ENCODE peak calls at places on chromosomes 4 and X, in six cellular contexts. One of them, this sample, is unnamed.

GRCh38 chr4:117957570-117957969 is 76.7 kb upstream of the NDST3 start:
- DNase-seq in sigmoid colon: no peak
- DNase-seq in spleen: no peak
- DNase-seq in mammary epithelial cell: no peak
- DNase-seq in ovary: no peak
- DNase-seq in heart left ventricle: no peak
- DNase-seq in this sample: no peak

GRCh38 chrX:153845842-153846241 is 15.5 kb upstream of the PDZD4 start:
- DNase-seq in sigmoid colon: no peak
- DNase-seq in spleen: no peak
- DNase-seq in mammary epithelial cell: peak
- DNase-seq in ovary: no peak
- DNase-seq in heart left ventricle: no peak
- DNase-seq in this sample: no peak

GRCh38 chrX:40074080-40074958 is 23.4 kb downstream of the BCOR start:
- DNase-seq in sigmoid colon: no peak
- DNase-seq in spleen: peak
- DNase-seq in mammary epithelial cell: no peak
- DNase-seq in ovary: no peak
- DNase-seq in heart left ventricle: no peak
- DNase-seq in this sample: no peak

GRCh38 chrX:150032742-150033141 is 94.5 kb upstream of the EOLA2 start:
- DNase-seq in sigmoid colon: no peak
- DNase-seq in spleen: no peak
- DNase-seq in mammary epithelial cell: peak
- DNase-seq in ovary: no peak
- DNase-seq in heart left ventricle: no peak
- DNase-seq in this sample: no peak

GRCh38 chr4:169071781-169072180 is 61.7 kb upstream of the CBR4 start:
- DNase-seq in sigmoid colon: no peak
- DNase-seq in spleen: no peak
- DNase-seq in mammary epithelial cell: no peak
- DNase-seq in ovary: no peak
- DNase-seq in heart left ventricle: no peak
- DNase-seq in this sample: no peak

GRCh38 chrX:74272230-74272629 is 31.8 kb upstream of the ZCCHC13 start:
- DNase-seq in sigmoid colon: no peak
- DNase-seq in spleen: no peak
- DNase-seq in mammary epithelial cell: no peak
- DNase-seq in ovary: no peak
- DNase-seq in heart left ventricle: no peak
- DNase-seq in this sample: no peak

GRCh38 chrX:53089224-53089842 is 4.6 kb upstream of the KANTR start:
- DNase-seq in sigmoid colon: peak
- DNase-seq in spleen: peak
- DNase-seq in mammary epithelial cell: peak
- DNase-seq in ovary: peak
- DNase-seq in heart left ventricle: peak
- DNase-seq in this sample: no peak

GRCh38 chr4:148007303-148007702 is 275.4 kb downstream of the ARHGAP10 start:
- DNase-seq in sigmoid colon: peak
- DNase-seq in spleen: no peak
- DNase-seq in mammary epithelial cell: peak
- DNase-seq in ovary: peak
- DNase-seq in heart left ventricle: no peak
- DNase-seq in this sample: no peak

GRCh38 chr4:33883111-33883510 is 2361.2 kb downstream of the ARAP2 start:
- DNase-seq in sigmoid colon: no peak
- DNase-seq in spleen: no peak
- DNase-seq in mammary epithelial cell: no peak
- DNase-seq in ovary: no peak
- DNase-seq in heart left ventricle: no peak
- DNase-seq in this sample: no peak

GRCh38 chr4:22179124-22179874 is 230.7 kb upstream of the KCNIP4 start:
- DNase-seq in sigmoid colon: no peak
- DNase-seq in spleen: no peak
- DNase-seq in mammary epithelial cell: peak
- DNase-seq in ovary: no peak
- DNase-seq in heart left ventricle: no peak
- DNase-seq in this sample: no peak

GRCh38 chr4:4384837-4385236 is 2.1 kb upstream of the NSG1 start:
- DNase-seq in sigmoid colon: no peak
- DNase-seq in spleen: no peak
- DNase-seq in mammary epithelial cell: peak
- DNase-seq in ovary: no peak
- DNase-seq in heart left ventricle: no peak
- DNase-seq in this sample: no peak

GRCh38 chr4:147312376-147313046 is 168.4 kb upstream of the EDNRA start:
- DNase-seq in sigmoid colon: no peak
- DNase-seq in spleen: no peak
- DNase-seq in mammary epithelial cell: no peak
- DNase-seq in ovary: no peak
- DNase-seq in heart left ventricle: no peak
- DNase-seq in this sample: no peak

GRCh38 chr4:6221296-6221850 is 21.0 kb upstream of the JAKMIP1 start:
- DNase-seq in sigmoid colon: peak
- DNase-seq in spleen: no peak
- DNase-seq in mammary epithelial cell: no peak
- DNase-seq in ovary: no peak
- DNase-seq in heart left ventricle: no peak
- DNase-seq in this sample: no peak

GRCh38 chrX:31705816-31706215 is 634.0 kb upstream of the FTHL17 start:
- DNase-seq in sigmoid colon: no peak
- DNase-seq in spleen: no peak
- DNase-seq in mammary epithelial cell: no peak
- DNase-seq in ovary: no peak
- DNase-seq in heart left ventricle: no peak
- DNase-seq in this sample: no peak

GRCh38 chr4:109429545-109429944 is 4.1 kb upstream of the SEC24B start:
- DNase-seq in sigmoid colon: no peak
- DNase-seq in spleen: no peak
- DNase-seq in mammary epithelial cell: no peak
- DNase-seq in ovary: no peak
- DNase-seq in heart left ventricle: no peak
- DNase-seq in this sample: no peak

GRCh38 chr4:10204401-10205058 is 87.9 kb upstream of the WDR1 start:
- DNase-seq in sigmoid colon: no peak
- DNase-seq in spleen: no peak
- DNase-seq in mammary epithelial cell: no peak
- DNase-seq in ovary: no peak
- DNase-seq in heart left ventricle: peak
- DNase-seq in this sample: no peak

GRCh38 chr4:73707918-73708577 is 32.3 kb upstream of the CXCL8 start:
- DNase-seq in sigmoid colon: peak
- DNase-seq in spleen: no peak
- DNase-seq in mammary epithelial cell: peak
- DNase-seq in ovary: peak
- DNase-seq in heart left ventricle: peak
- DNase-seq in this sample: peak

GRCh38 chr4:123889376-123889945 is 492.9 kb downstream of the SPRY1 start:
- DNase-seq in sigmoid colon: no peak
- DNase-seq in spleen: no peak
- DNase-seq in mammary epithelial cell: peak
- DNase-seq in ovary: no peak
- DNase-seq in heart left ventricle: no peak
- DNase-seq in this sample: no peak

GRCh38 chr4:183591301-183591700 is 67.7 kb downstream of the RWDD4 start:
- DNase-seq in sigmoid colon: no peak
- DNase-seq in spleen: no peak
- DNase-seq in mammary epithelial cell: peak
- DNase-seq in ovary: no peak
- DNase-seq in heart left ventricle: no peak
- DNase-seq in this sample: no peak

GRCh38 chr4:150366487-150366999 is 215.4 kb upstream of the MAB21L2 start:
- DNase-seq in sigmoid colon: no peak
- DNase-seq in spleen: no peak
- DNase-seq in mammary epithelial cell: no peak
- DNase-seq in ovary: no peak
- DNase-seq in heart left ventricle: no peak
- DNase-seq in this sample: no peak

GRCh38 chr4:1725521-1725920 is 4.2 kb downstream of the TACC3 start:
- DNase-seq in sigmoid colon: no peak
- DNase-seq in spleen: peak
- DNase-seq in mammary epithelial cell: no peak
- DNase-seq in ovary: no peak
- DNase-seq in heart left ventricle: no peak
- DNase-seq in this sample: no peak

GRCh38 chr4:162229670-162230069 is 65.9 kb upstream of the FSTL5 start:
- DNase-seq in sigmoid colon: no peak
- DNase-seq in spleen: no peak
- DNase-seq in mammary epithelial cell: peak
- DNase-seq in ovary: no peak
- DNase-seq in heart left ventricle: no peak
- DNase-seq in this sample: no peak

GRCh38 chrX:120514236-120514635 is 45.1 kb upstream of the LAMP2 start:
- DNase-seq in sigmoid colon: no peak
- DNase-seq in spleen: no peak
- DNase-seq in mammary epithelial cell: peak
- DNase-seq in ovary: no peak
- DNase-seq in heart left ventricle: no peak
- DNase-seq in this sample: no peak

GRCh38 chrX:40578039-40578438 is 2.7 kb upstream of the ATP6AP2 start:
- DNase-seq in sigmoid colon: no peak
- DNase-seq in spleen: no peak
- DNase-seq in mammary epithelial cell: no peak
- DNase-seq in ovary: no peak
- DNase-seq in heart left ventricle: no peak
- DNase-seq in this sample: no peak

GRCh38 chrX:152632445-152633097 is 5.1 kb upstream of the GABRQ start:
- DNase-seq in sigmoid colon: no peak
- DNase-seq in spleen: no peak
- DNase-seq in mammary epithelial cell: peak
- DNase-seq in ovary: no peak
- DNase-seq in heart left ventricle: no peak
- DNase-seq in this sample: no peak

GRCh38 chrX:18883961-18884765 is 99.8 kb downstream of the PHKA2 start:
- DNase-seq in sigmoid colon: no peak
- DNase-seq in spleen: peak
- DNase-seq in mammary epithelial cell: no peak
- DNase-seq in ovary: no peak
- DNase-seq in heart left ventricle: no peak
- DNase-seq in this sample: peak
- H3K27ac ChIP-seq in sigmoid colon: no peak
- H3K27ac ChIP-seq in spleen: no peak
- H3K27ac ChIP-seq in mammary epithelial cell: no peak
- H3K27ac ChIP-seq in ovary: no peak
- H3K27ac ChIP-seq in heart left ventricle: peak
- H3K27ac ChIP-seq in this sample: peak

GRCh38 chr4:182531555-182532162 is 288.5 kb downstream of the TENM3 start:
- DNase-seq in sigmoid colon: no peak
- DNase-seq in spleen: no peak
- DNase-seq in mammary epithelial cell: no peak
- DNase-seq in ovary: no peak
- DNase-seq in heart left ventricle: no peak
- DNase-seq in this sample: no peak

GRCh38 chr4:182533948-182534347 is 290.7 kb downstream of the TENM3 start:
- DNase-seq in sigmoid colon: no peak
- DNase-seq in spleen: no peak
- DNase-seq in mammary epithelial cell: peak
- DNase-seq in ovary: no peak
- DNase-seq in heart left ventricle: no peak
- DNase-seq in this sample: no peak

GRCh38 chr4:182536221-182536620 is 293.0 kb downstream of the TENM3 start:
- DNase-seq in sigmoid colon: no peak
- DNase-seq in spleen: no peak
- DNase-seq in mammary epithelial cell: no peak
- DNase-seq in ovary: no peak
- DNase-seq in heart left ventricle: no peak
- DNase-seq in this sample: no peak

GRCh38 chr4:182528819-182529218 is 285.6 kb downstream of the TENM3 start:
- DNase-seq in sigmoid colon: no peak
- DNase-seq in spleen: no peak
- DNase-seq in mammary epithelial cell: no peak
- DNase-seq in ovary: no peak
- DNase-seq in heart left ventricle: no peak
- DNase-seq in this sample: no peak

DNA sequence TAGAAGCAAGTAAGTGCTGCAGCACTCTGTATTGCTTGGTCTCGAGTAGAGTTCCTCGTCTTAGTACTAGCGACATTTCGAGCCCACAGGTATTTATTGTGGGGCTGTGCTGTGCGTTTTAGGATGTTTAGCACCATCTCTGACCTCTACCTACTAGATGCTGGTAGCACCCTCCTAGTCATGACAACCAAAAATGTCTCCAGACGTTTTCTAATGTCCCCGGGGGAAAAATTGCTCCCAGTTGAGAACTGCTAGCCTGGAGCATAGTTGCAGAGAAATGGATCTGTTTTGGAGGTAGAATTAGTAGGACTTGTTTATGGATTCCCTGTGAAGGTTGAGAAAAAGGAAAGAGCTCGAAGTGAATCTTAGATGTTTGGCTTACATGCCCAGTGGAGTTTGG is 287.2 kb downstream of the TENM3 start:
- DNase-seq in sigmoid colon: no peak
- DNase-seq in spleen: no peak
- DNase-seq in mammary epithelial cell: no peak
- DNase-seq in ovary: no peak
- DNase-seq in heart left ventricle: no peak
- DNase-seq in this sample: no peak
- H3K4me3 ChIP-seq in sigmoid colon: no peak
- H3K4me3 ChIP-seq in spleen: no peak
- H3K4me3 ChIP-seq in mammary epithelial cell: no peak
- H3K4me3 ChIP-seq in ovary: no peak
- H3K4me3 ChIP-seq in heart left ventricle: no peak
- H3K4me3 ChIP-seq in this sample: no peak

GRCh38 chr4:56910172-56910967 is 2.7 kb downstream of the REST start:
- DNase-seq in sigmoid colon: no peak
- DNase-seq in spleen: peak
- DNase-seq in mammary epithelial cell: no peak
- DNase-seq in ovary: no peak
- DNase-seq in heart left ventricle: no peak
- DNase-seq in this sample: no peak
- H3K27ac ChIP-seq in sigmoid colon: peak
- H3K27ac ChIP-seq in spleen: peak
- H3K27ac ChIP-seq in mammary epithelial cell: peak
- H3K27ac ChIP-seq in ovary: no peak
- H3K27ac ChIP-seq in heart left ventricle: no peak
- H3K27ac ChIP-seq in this sample: peak

GRCh38 chr4:98661356-98662054 is 3.1 kb upstream of the TSPAN5 start:
- DNase-seq in sigmoid colon: no peak
- DNase-seq in spleen: no peak
- DNase-seq in mammary epithelial cell: peak
- DNase-seq in ovary: no peak
- DNase-seq in heart left ventricle: no peak
- DNase-seq in this sample: no peak

GRCh38 chr4:98659106-98659592 is 738 bp upstream of the TSPAN5 start:
- DNase-seq in sigmoid colon: no peak
- DNase-seq in spleen: no peak
- DNase-seq in mammary epithelial cell: peak
- DNase-seq in ovary: no peak
- DNase-seq in heart left ventricle: no peak
- DNase-seq in this sample: no peak

GRCh38 chr4:98662055-98662453 is 3.6 kb upstream of the TSPAN5 start:
- DNase-seq in sigmoid colon: no peak
- DNase-seq in spleen: no peak
- DNase-seq in mammary epithelial cell: no peak
- DNase-seq in ovary: no peak
- DNase-seq in heart left ventricle: no peak
- DNase-seq in this sample: no peak

GRCh38 chr4:98658287-98659105 is at the start of gene TSPAN5:
- DNase-seq in sigmoid colon: peak
- DNase-seq in spleen: peak
- DNase-seq in mammary epithelial cell: peak
- DNase-seq in ovary: peak
- DNase-seq in heart left ventricle: peak
- DNase-seq in this sample: peak

GRCh38 chr4:98659741-98660507 is 1.5 kb upstream of the TSPAN5 start:
- DNase-seq in sigmoid colon: no peak
- DNase-seq in spleen: no peak
- DNase-seq in mammary epithelial cell: peak
- DNase-seq in ovary: no peak
- DNase-seq in heart left ventricle: no peak
- DNase-seq in this sample: no peak
- H3K4me3 ChIP-seq in sigmoid colon: no peak
- H3K4me3 ChIP-seq in spleen: peak
- H3K4me3 ChIP-seq in mammary epithelial cell: no peak
- H3K4me3 ChIP-seq in ovary: no peak
- H3K4me3 ChIP-seq in heart left ventricle: peak
- H3K4me3 ChIP-seq in this sample: no peak